ENCODE peak calls at places on chromosome 3, in six cellular contexts. One of them, this sample, is unnamed.

GRCh38 chr3:141812091-141812490 is 48.9 kb downstream of the GRK7 start:
- DNase-seq in glutamatergic neuron: no peak
- DNase-seq in CD4-positive, alpha-beta memory T cell: no peak
- DNase-seq in ELR: no peak
- DNase-seq in epithelial cell of esophagus: no peak
- DNase-seq in GOT3: no peak
- DNase-seq in this sample: no peak

GRCh38 chr3:126340081-126340511 is 17.1 kb downstream of the KLF15 start:
- DNase-seq in GOT3: peak
- DNase-seq in CD4-positive, alpha-beta memory T cell: no peak
- DNase-seq in epithelial cell of esophagus: no peak
- DNase-seq in glutamatergic neuron: no peak
- DNase-seq in ELR: no peak
- DNase-seq in this sample: no peak

GRCh38 chr3:107206141-107206540 is 171.1 kb upstream of the CCDC54 start:
- DNase-seq in GOT3: no peak
- DNase-seq in CD4-positive, alpha-beta memory T cell: no peak
- DNase-seq in glutamatergic neuron: no peak
- DNase-seq in ELR: peak
- DNase-seq in epithelial cell of esophagus: peak
- DNase-seq in this sample: peak

GRCh38 chr3:15768421-15769255 is 29.1 kb downstream of the ANKRD28 start:
- DNase-seq in ELR: peak
- DNase-seq in GOT3: no peak
- DNase-seq in glutamatergic neuron: no peak
- DNase-seq in CD4-positive, alpha-beta memory T cell: no peak
- DNase-seq in epithelial cell of esophagus: peak
- DNase-seq in this sample: no peak

GRCh38 chr3:18066899-18067582 is 324.6 kb upstream of the TBC1D5 start:
- DNase-seq in glutamatergic neuron: no peak
- DNase-seq in GOT3: no peak
- DNase-seq in CD4-positive, alpha-beta memory T cell: no peak
- DNase-seq in ELR: no peak
- DNase-seq in epithelial cell of esophagus: peak
- DNase-seq in this sample: no peak

GRCh38 chr3:36650271-36650671 is 114.1 kb downstream of the DCLK3 start:
- DNase-seq in ELR: no peak
- DNase-seq in GOT3: no peak
- DNase-seq in CD4-positive, alpha-beta memory T cell: no peak
- DNase-seq in glutamatergic neuron: no peak
- DNase-seq in epithelial cell of esophagus: no peak
- DNase-seq in this sample: no peak

GRCh38 chr3:30693470-30694120 is 87.2 kb downstream of the TGFBR2 start:
- DNase-seq in GOT3: no peak
- DNase-seq in epithelial cell of esophagus: peak
- DNase-seq in ELR: peak
- DNase-seq in CD4-positive, alpha-beta memory T cell: peak
- DNase-seq in glutamatergic neuron: no peak
- DNase-seq in this sample: peak

GRCh38 chr3:189137416-189137815 is 34.4 kb upstream of the TPRG1 start:
- DNase-seq in GOT3: no peak
- DNase-seq in ELR: no peak
- DNase-seq in epithelial cell of esophagus: no peak
- DNase-seq in CD4-positive, alpha-beta memory T cell: no peak
- DNase-seq in glutamatergic neuron: no peak
- DNase-seq in this sample: no peak

GRCh38 chr3:71893120-71893519 is 108.2 kb upstream of the PROK2 start:
- DNase-seq in glutamatergic neuron: no peak
- DNase-seq in ELR: no peak
- DNase-seq in CD4-positive, alpha-beta memory T cell: no peak
- DNase-seq in epithelial cell of esophagus: no peak
- DNase-seq in GOT3: no peak
- DNase-seq in this sample: no peak

GRCh38 chr3:173653781-173654180 is 256.2 kb downstream of the NLGN1 start:
- DNase-seq in epithelial cell of esophagus: peak
- DNase-seq in CD4-positive, alpha-beta memory T cell: no peak
- DNase-seq in GOT3: no peak
- DNase-seq in glutamatergic neuron: no peak
- DNase-seq in ELR: peak
- DNase-seq in this sample: no peak

GRCh38 chr3:187165144-187165543 is 25.8 kb upstream of the RPL39L start:
- DNase-seq in glutamatergic neuron: no peak
- DNase-seq in epithelial cell of esophagus: peak
- DNase-seq in GOT3: no peak
- DNase-seq in ELR: peak
- DNase-seq in CD4-positive, alpha-beta memory T cell: peak
- DNase-seq in this sample: peak

GRCh38 chr3:43191116-43191515 is 85.2 kb upstream of the POMGNT2 start:
- DNase-seq in GOT3: no peak
- DNase-seq in epithelial cell of esophagus: no peak
- DNase-seq in CD4-positive, alpha-beta memory T cell: no peak
- DNase-seq in ELR: peak
- DNase-seq in glutamatergic neuron: no peak
- DNase-seq in this sample: no peak

GRCh38 chr3:177812492-177812891 is 615.2 kb upstream of the TBL1XR1 start:
- DNase-seq in glutamatergic neuron: no peak
- DNase-seq in GOT3: no peak
- DNase-seq in ELR: no peak
- DNase-seq in CD4-positive, alpha-beta memory T cell: no peak
- DNase-seq in epithelial cell of esophagus: no peak
- DNase-seq in this sample: no peak

GRCh38 chr3:195033531-195034091 is 237.3 kb downstream of the XXYLT1 start:
- DNase-seq in epithelial cell of esophagus: peak
- DNase-seq in glutamatergic neuron: no peak
- DNase-seq in CD4-positive, alpha-beta memory T cell: no peak
- DNase-seq in ELR: peak
- DNase-seq in GOT3: no peak
- DNase-seq in this sample: no peak

GRCh38 chr3:101677436-101678286 is 729 bp upstream of the ZBTB11 start:
- DNase-seq in CD4-positive, alpha-beta memory T cell: no peak
- DNase-seq in epithelial cell of esophagus: peak
- DNase-seq in glutamatergic neuron: no peak
- DNase-seq in GOT3: no peak
- DNase-seq in ELR: no peak
- DNase-seq in this sample: peak

GRCh38 chr3:53083496-53083895 is 37.6 kb upstream of the SFMBT1 start:
- DNase-seq in epithelial cell of esophagus: no peak
- DNase-seq in GOT3: no peak
- DNase-seq in CD4-positive, alpha-beta memory T cell: no peak
- DNase-seq in glutamatergic neuron: no peak
- DNase-seq in ELR: no peak
- DNase-seq in this sample: no peak

GRCh38 chr3:188021502-188022040 is 132.4 kb upstream of the LPP start:
- DNase-seq in ELR: peak
- DNase-seq in CD4-positive, alpha-beta memory T cell: no peak
- DNase-seq in GOT3: no peak
- DNase-seq in glutamatergic neuron: no peak
- DNase-seq in epithelial cell of esophagus: peak
- DNase-seq in this sample: no peak

GRCh38 chr3:106534206-106534605 is 665.4 kb upstream of the CBLB start:
- DNase-seq in glutamatergic neuron: no peak
- DNase-seq in CD4-positive, alpha-beta memory T cell: peak
- DNase-seq in epithelial cell of esophagus: peak
- DNase-seq in ELR: peak
- DNase-seq in GOT3: no peak
- DNase-seq in this sample: no peak

GRCh38 chr3:46953265-46954010 is 23.1 kb downstream of the CCDC12 start:
- DNase-seq in GOT3: no peak
- DNase-seq in ELR: no peak
- DNase-seq in glutamatergic neuron: no peak
- DNase-seq in CD4-positive, alpha-beta memory T cell: no peak
- DNase-seq in epithelial cell of esophagus: no peak
- DNase-seq in this sample: no peak

GRCh38 chr3:194671511-194671899 is 486 bp downstream of the LSG1 start:
- DNase-seq in glutamatergic neuron: no peak
- DNase-seq in CD4-positive, alpha-beta memory T cell: peak
- DNase-seq in ELR: peak
- DNase-seq in GOT3: no peak
- DNase-seq in epithelial cell of esophagus: peak
- DNase-seq in this sample: no peak

GRCh38 chr3:194797555-194797954 is 111.9 kb downstream of the FAM43A start:
- DNase-seq in GOT3: no peak
- DNase-seq in glutamatergic neuron: no peak
- DNase-seq in epithelial cell of esophagus: no peak
- DNase-seq in CD4-positive, alpha-beta memory T cell: no peak
- DNase-seq in ELR: no peak
- DNase-seq in this sample: no peak

GRCh38 chr3:126699011-126699410 is 5.0 kb upstream of the CHCHD6 start:
- DNase-seq in CD4-positive, alpha-beta memory T cell: no peak
- DNase-seq in glutamatergic neuron: no peak
- DNase-seq in GOT3: no peak
- DNase-seq in ELR: no peak
- DNase-seq in epithelial cell of esophagus: no peak
- DNase-seq in this sample: no peak

GRCh38 chr3:127630811-127631714 is 2.1 kb downstream of the PODXL2 start:
- DNase-seq in epithelial cell of esophagus: no peak
- DNase-seq in glutamatergic neuron: peak
- DNase-seq in CD4-positive, alpha-beta memory T cell: no peak
- DNase-seq in GOT3: no peak
- DNase-seq in ELR: no peak
- DNase-seq in this sample: no peak

GRCh38 chr3:11901286-11901875 is 54.7 kb upstream of the TAMM41 start:
- DNase-seq in CD4-positive, alpha-beta memory T cell: no peak
- DNase-seq in GOT3: no peak
- DNase-seq in ELR: no peak
- DNase-seq in glutamatergic neuron: no peak
- DNase-seq in epithelial cell of esophagus: no peak
- DNase-seq in this sample: no peak

GRCh38 chr3:188516515-188516914 is 362.6 kb downstream of the LPP start:
- DNase-seq in epithelial cell of esophagus: no peak
- DNase-seq in ELR: no peak
- DNase-seq in GOT3: no peak
- DNase-seq in CD4-positive, alpha-beta memory T cell: no peak
- DNase-seq in glutamatergic neuron: no peak
- DNase-seq in this sample: no peak

GRCh38 chr3:122795674-122795969 is 753 bp downstream of the SLC49A4 start:
- DNase-seq in glutamatergic neuron: no peak
- DNase-seq in CD4-positive, alpha-beta memory T cell: no peak
- DNase-seq in epithelial cell of esophagus: no peak
- DNase-seq in GOT3: no peak
- DNase-seq in ELR: peak
- DNase-seq in this sample: no peak

GRCh38 chr3:66593978-66594377 is 93.2 kb upstream of the LRIG1 start:
- DNase-seq in ELR: peak
- DNase-seq in glutamatergic neuron: no peak
- DNase-seq in GOT3: no peak
- DNase-seq in CD4-positive, alpha-beta memory T cell: no peak
- DNase-seq in epithelial cell of esophagus: peak
- DNase-seq in this sample: no peak

GRCh38 chr3:5428607-5429516 is 241.4 kb downstream of the EDEM1 start:
- DNase-seq in epithelial cell of esophagus: peak
- DNase-seq in CD4-positive, alpha-beta memory T cell: no peak
- DNase-seq in GOT3: no peak
- DNase-seq in glutamatergic neuron: no peak
- DNase-seq in ELR: no peak
- DNase-seq in this sample: no peak

GRCh38 chr3:107796786-107797185 is 274.0 kb downstream of the BBX start:
- DNase-seq in epithelial cell of esophagus: peak
- DNase-seq in glutamatergic neuron: no peak
- DNase-seq in GOT3: no peak
- DNase-seq in CD4-positive, alpha-beta memory T cell: peak
- DNase-seq in ELR: peak
- DNase-seq in this sample: no peak

GRCh38 chr3:52122491-52122890 is 31.7 kb downstream of the POC1A start:
- DNase-seq in epithelial cell of esophagus: no peak
- DNase-seq in ELR: no peak
- DNase-seq in glutamatergic neuron: no peak
- DNase-seq in CD4-positive, alpha-beta memory T cell: no peak
- DNase-seq in GOT3: no peak
- DNase-seq in this sample: no peak

GRCh38 chr3:156406393-156406792 is 148.5 kb downstream of the SSR3 start:
- DNase-seq in ELR: no peak
- DNase-seq in glutamatergic neuron: no peak
- DNase-seq in epithelial cell of esophagus: no peak
- DNase-seq in CD4-positive, alpha-beta memory T cell: no peak
- DNase-seq in GOT3: no peak
- DNase-seq in this sample: no peak

GRCh38 chr3:177758131-177758530 is 560.8 kb upstream of the TBL1XR1 start:
- DNase-seq in epithelial cell of esophagus: no peak
- DNase-seq in ELR: no peak
- DNase-seq in GOT3: no peak
- DNase-seq in CD4-positive, alpha-beta memory T cell: no peak
- DNase-seq in glutamatergic neuron: no peak
- DNase-seq in this sample: no peak

GRCh38 chr3:182238141-182238540 is 526.4 kb downstream of the SOX2 start:
- DNase-seq in CD4-positive, alpha-beta memory T cell: no peak
- DNase-seq in ELR: no peak
- DNase-seq in epithelial cell of esophagus: no peak
- DNase-seq in GOT3: no peak
- DNase-seq in glutamatergic neuron: no peak
- DNase-seq in this sample: no peak

GRCh38 chr3:151305081-151305777 is 11.4 kb downstream of the GPR87 start:
- DNase-seq in ELR: peak
- DNase-seq in CD4-positive, alpha-beta memory T cell: no peak
- DNase-seq in glutamatergic neuron: no peak
- DNase-seq in GOT3: peak
- DNase-seq in epithelial cell of esophagus: peak
- DNase-seq in this sample: peak

GRCh38 chr3:192339214-192339613 is 388.1 kb downstream of the FGF12 start:
- DNase-seq in epithelial cell of esophagus: no peak
- DNase-seq in CD4-positive, alpha-beta memory T cell: no peak
- DNase-seq in GOT3: no peak
- DNase-seq in glutamatergic neuron: no peak
- DNase-seq in ELR: no peak
- DNase-seq in this sample: no peak

GRCh38 chr3:8851703-8852102 is 82.3 kb upstream of the OXTR start:
- DNase-seq in CD4-positive, alpha-beta memory T cell: no peak
- DNase-seq in GOT3: no peak
- DNase-seq in epithelial cell of esophagus: peak
- DNase-seq in ELR: peak
- DNase-seq in glutamatergic neuron: no peak
- DNase-seq in this sample: no peak

GRCh38 chr3:52350436-52350835 is 34.3 kb downstream of the DNAH1 start:
- DNase-seq in ELR: no peak
- DNase-seq in glutamatergic neuron: no peak
- DNase-seq in CD4-positive, alpha-beta memory T cell: no peak
- DNase-seq in epithelial cell of esophagus: no peak
- DNase-seq in GOT3: no peak
- DNase-seq in this sample: no peak

GRCh38 chr3:110886514-110886913 is 185.1 kb upstream of the NECTIN3 start:
- DNase-seq in epithelial cell of esophagus: no peak
- DNase-seq in GOT3: no peak
- DNase-seq in ELR: no peak
- DNase-seq in glutamatergic neuron: no peak
- DNase-seq in CD4-positive, alpha-beta memory T cell: no peak
- DNase-seq in this sample: no peak

GRCh38 chr3:119352235-119352634 is 58.1 kb downstream of the ARHGAP31 start:
- DNase-seq in CD4-positive, alpha-beta memory T cell: peak
- DNase-seq in GOT3: no peak
- DNase-seq in glutamatergic neuron: no peak
- DNase-seq in ELR: peak
- DNase-seq in epithelial cell of esophagus: peak
- DNase-seq in this sample: no peak

GRCh38 chr3:67381667-67382272 is 272.6 kb downstream of the SUCLG2 start:
- DNase-seq in glutamatergic neuron: no peak
- DNase-seq in epithelial cell of esophagus: peak
- DNase-seq in ELR: peak
- DNase-seq in GOT3: no peak
- DNase-seq in CD4-positive, alpha-beta memory T cell: peak
- DNase-seq in this sample: peak